ENCODE peak calls at places on chromosomes 13 and 19, in eight cellular contexts. One of them, this sample, is unnamed.

GRCh38 chr19:33558846-33559245 is 37.3 kb upstream of the PEPD start:
- DNase-seq in CD4-positive, CD25-positive, alpha-beta regulatory T cell: no peak
- DNase-seq in GM10248: no peak
- DNase-seq in endothelial cell of umbilical vein: no peak
- DNase-seq in skeletal muscle cell: peak
- DNase-seq in ascending aorta: no peak
- DNase-seq in posterior vena cava: no peak
- DNase-seq in omental fat pad: no peak
- DNase-seq in this sample: no peak

GRCh38 chr13:84609716-84610115 is 727.4 kb upstream of the SLITRK1 start:
- DNase-seq in CD4-positive, CD25-positive, alpha-beta regulatory T cell: no peak
- DNase-seq in GM10248: no peak
- DNase-seq in endothelial cell of umbilical vein: no peak
- DNase-seq in skeletal muscle cell: peak
- DNase-seq in ascending aorta: no peak
- DNase-seq in posterior vena cava: no peak
- DNase-seq in omental fat pad: no peak
- DNase-seq in this sample: peak

GRCh38 chr13:96948127-96948526 is 46.1 kb downstream of the OXGR1 start:
- DNase-seq in CD4-positive, CD25-positive, alpha-beta regulatory T cell: no peak
- DNase-seq in GM10248: no peak
- DNase-seq in endothelial cell of umbilical vein: no peak
- DNase-seq in skeletal muscle cell: no peak
- DNase-seq in ascending aorta: no peak
- DNase-seq in posterior vena cava: no peak
- DNase-seq in omental fat pad: no peak
- DNase-seq in this sample: no peak

GRCh38 chr13:73820688-73821087 is 313.5 kb downstream of the KLF12 start:
- DNase-seq in CD4-positive, CD25-positive, alpha-beta regulatory T cell: no peak
- DNase-seq in GM10248: no peak
- DNase-seq in endothelial cell of umbilical vein: no peak
- DNase-seq in skeletal muscle cell: no peak
- DNase-seq in ascending aorta: no peak
- DNase-seq in posterior vena cava: no peak
- DNase-seq in omental fat pad: no peak
- DNase-seq in this sample: no peak

GRCh38 chr13:99288069-99288468 is 19.1 kb downstream of the GPR183 start:
- DNase-seq in CD4-positive, CD25-positive, alpha-beta regulatory T cell: peak
- DNase-seq in GM10248: peak
- DNase-seq in endothelial cell of umbilical vein: no peak
- DNase-seq in skeletal muscle cell: no peak
- DNase-seq in ascending aorta: no peak
- DNase-seq in posterior vena cava: no peak
- DNase-seq in omental fat pad: no peak
- DNase-seq in this sample: no peak

GRCh38 chr19:40457048-40457447 is 8.5 kb downstream of the BLVRB start:
- DNase-seq in CD4-positive, CD25-positive, alpha-beta regulatory T cell: no peak
- DNase-seq in GM10248: no peak
- DNase-seq in endothelial cell of umbilical vein: no peak
- DNase-seq in skeletal muscle cell: no peak
- DNase-seq in ascending aorta: no peak
- DNase-seq in posterior vena cava: no peak
- DNase-seq in omental fat pad: no peak
- DNase-seq in this sample: no peak

GRCh38 chr13:59409651-59410200 is 754.0 kb downstream of the DIAPH3 start:
- DNase-seq in CD4-positive, CD25-positive, alpha-beta regulatory T cell: no peak
- DNase-seq in GM10248: no peak
- DNase-seq in endothelial cell of umbilical vein: no peak
- DNase-seq in skeletal muscle cell: no peak
- DNase-seq in ascending aorta: no peak
- DNase-seq in posterior vena cava: no peak
- DNase-seq in omental fat pad: no peak
- DNase-seq in this sample: no peak

GRCh38 chr13:31049083-31049482 is 112.6 kb downstream of the HSPH1 start:
- DNase-seq in CD4-positive, CD25-positive, alpha-beta regulatory T cell: no peak
- DNase-seq in GM10248: no peak
- DNase-seq in endothelial cell of umbilical vein: no peak
- DNase-seq in skeletal muscle cell: no peak
- DNase-seq in ascending aorta: peak
- DNase-seq in posterior vena cava: no peak
- DNase-seq in omental fat pad: no peak
- DNase-seq in this sample: no peak

GRCh38 chr19:19059837-19060611 is 3.8 kb upstream of the SLC25A42 start:
- DNase-seq in CD4-positive, CD25-positive, alpha-beta regulatory T cell: no peak
- DNase-seq in GM10248: no peak
- DNase-seq in endothelial cell of umbilical vein: no peak
- DNase-seq in skeletal muscle cell: no peak
- DNase-seq in ascending aorta: no peak
- DNase-seq in posterior vena cava: no peak
- DNase-seq in omental fat pad: no peak
- DNase-seq in this sample: no peak

GRCh38 chr13:43237616-43238015 is 214.2 kb downstream of the DNAJC15 start:
- DNase-seq in CD4-positive, CD25-positive, alpha-beta regulatory T cell: no peak
- DNase-seq in GM10248: no peak
- DNase-seq in endothelial cell of umbilical vein: no peak
- DNase-seq in skeletal muscle cell: no peak
- DNase-seq in ascending aorta: no peak
- DNase-seq in posterior vena cava: no peak
- DNase-seq in omental fat pad: no peak
- DNase-seq in this sample: no peak

GRCh38 chr13:105346141-105346766 is 1189.2 kb downstream of the EFNB2 start:
- DNase-seq in CD4-positive, CD25-positive, alpha-beta regulatory T cell: no peak
- DNase-seq in GM10248: no peak
- DNase-seq in endothelial cell of umbilical vein: peak
- DNase-seq in skeletal muscle cell: peak
- DNase-seq in ascending aorta: no peak
- DNase-seq in posterior vena cava: no peak
- DNase-seq in omental fat pad: no peak
- DNase-seq in this sample: peak

GRCh38 chr13:90443268-90443667 is 904.2 kb upstream of the MIR17HG start:
- DNase-seq in CD4-positive, CD25-positive, alpha-beta regulatory T cell: no peak
- DNase-seq in GM10248: no peak
- DNase-seq in endothelial cell of umbilical vein: no peak
- DNase-seq in skeletal muscle cell: no peak
- DNase-seq in ascending aorta: no peak
- DNase-seq in posterior vena cava: no peak
- DNase-seq in omental fat pad: no peak
- DNase-seq in this sample: no peak

GRCh38 chr19:55152017-55152416 is 3.0 kb upstream of the TNNT1 start:
- DNase-seq in CD4-positive, CD25-positive, alpha-beta regulatory T cell: peak
- DNase-seq in GM10248: no peak
- DNase-seq in endothelial cell of umbilical vein: no peak
- DNase-seq in skeletal muscle cell: no peak
- DNase-seq in ascending aorta: no peak
- DNase-seq in posterior vena cava: no peak
- DNase-seq in omental fat pad: no peak
- DNase-seq in this sample: no peak

GRCh38 chr19:45156231-45156630 is 4.6 kb downstream of the NKPD1 start:
- DNase-seq in CD4-positive, CD25-positive, alpha-beta regulatory T cell: no peak
- DNase-seq in GM10248: no peak
- DNase-seq in endothelial cell of umbilical vein: no peak
- DNase-seq in skeletal muscle cell: no peak
- DNase-seq in ascending aorta: no peak
- DNase-seq in posterior vena cava: no peak
- DNase-seq in omental fat pad: no peak
- DNase-seq in this sample: no peak

GRCh38 chr19:5219551-5220304 is 120.9 kb downstream of the PTPRS start:
- DNase-seq in CD4-positive, CD25-positive, alpha-beta regulatory T cell: no peak
- DNase-seq in GM10248: no peak
- DNase-seq in endothelial cell of umbilical vein: no peak
- DNase-seq in skeletal muscle cell: no peak
- DNase-seq in ascending aorta: no peak
- DNase-seq in posterior vena cava: no peak
- DNase-seq in omental fat pad: no peak
- DNase-seq in this sample: no peak

GRCh38 chr19:13615890-13616289 is 109.6 kb upstream of the CACNA1A start:
- DNase-seq in CD4-positive, CD25-positive, alpha-beta regulatory T cell: no peak
- DNase-seq in GM10248: no peak
- DNase-seq in endothelial cell of umbilical vein: no peak
- DNase-seq in skeletal muscle cell: no peak
- DNase-seq in ascending aorta: no peak
- DNase-seq in posterior vena cava: peak
- DNase-seq in omental fat pad: no peak
- DNase-seq in this sample: no peak

GRCh38 chr19:11136400-11137101 is 19.0 kb downstream of the SPC24 start:
- DNase-seq in CD4-positive, CD25-positive, alpha-beta regulatory T cell: no peak
- DNase-seq in GM10248: peak
- DNase-seq in endothelial cell of umbilical vein: no peak
- DNase-seq in skeletal muscle cell: no peak
- DNase-seq in ascending aorta: no peak
- DNase-seq in posterior vena cava: no peak
- DNase-seq in omental fat pad: no peak
- DNase-seq in this sample: no peak

GRCh38 chr19:18847516-18848463 is 16.0 kb downstream of the UPF1 start:
- DNase-seq in CD4-positive, CD25-positive, alpha-beta regulatory T cell: no peak
- DNase-seq in GM10248: no peak
- DNase-seq in endothelial cell of umbilical vein: no peak
- DNase-seq in skeletal muscle cell: no peak
- DNase-seq in ascending aorta: no peak
- DNase-seq in posterior vena cava: peak
- DNase-seq in omental fat pad: no peak
- DNase-seq in this sample: peak

GRCh38 chr13:48828962-48829405 is 146.7 kb upstream of the FNDC3A start:
- DNase-seq in CD4-positive, CD25-positive, alpha-beta regulatory T cell: no peak
- DNase-seq in GM10248: no peak
- DNase-seq in endothelial cell of umbilical vein: no peak
- DNase-seq in skeletal muscle cell: no peak
- DNase-seq in ascending aorta: no peak
- DNase-seq in posterior vena cava: no peak
- DNase-seq in omental fat pad: no peak
- DNase-seq in this sample: no peak

GRCh38 chr13:43293008-43293407 is 269.6 kb downstream of the DNAJC15 start:
- DNase-seq in CD4-positive, CD25-positive, alpha-beta regulatory T cell: no peak
- DNase-seq in GM10248: no peak
- DNase-seq in endothelial cell of umbilical vein: no peak
- DNase-seq in skeletal muscle cell: no peak
- DNase-seq in ascending aorta: no peak
- DNase-seq in posterior vena cava: no peak
- DNase-seq in omental fat pad: no peak
- DNase-seq in this sample: no peak

GRCh38 chr19:13118424-13119193 is 545 bp downstream of the NACC1 start:
- DNase-seq in CD4-positive, CD25-positive, alpha-beta regulatory T cell: peak
- DNase-seq in GM10248: peak
- DNase-seq in endothelial cell of umbilical vein: no peak
- DNase-seq in skeletal muscle cell: no peak
- DNase-seq in ascending aorta: no peak
- DNase-seq in posterior vena cava: no peak
- DNase-seq in omental fat pad: no peak
- DNase-seq in this sample: no peak

GRCh38 chr13:31046711-31047279 is 114.3 kb downstream of the TEX26 start:
- DNase-seq in CD4-positive, CD25-positive, alpha-beta regulatory T cell: no peak
- DNase-seq in GM10248: no peak
- DNase-seq in endothelial cell of umbilical vein: no peak
- DNase-seq in skeletal muscle cell: peak
- DNase-seq in ascending aorta: peak
- DNase-seq in posterior vena cava: no peak
- DNase-seq in omental fat pad: no peak
- DNase-seq in this sample: peak

GRCh38 chr19:33750587-33751385 is 45.9 kb upstream of the KCTD15 start:
- DNase-seq in CD4-positive, CD25-positive, alpha-beta regulatory T cell: no peak
- DNase-seq in GM10248: no peak
- DNase-seq in endothelial cell of umbilical vein: no peak
- DNase-seq in skeletal muscle cell: no peak
- DNase-seq in ascending aorta: no peak
- DNase-seq in posterior vena cava: no peak
- DNase-seq in omental fat pad: no peak
- DNase-seq in this sample: no peak

GRCh38 chr19:14361824-14362223 is 19.4 kb upstream of the ADGRE5 start:
- DNase-seq in CD4-positive, CD25-positive, alpha-beta regulatory T cell: peak
- DNase-seq in GM10248: peak
- DNase-seq in endothelial cell of umbilical vein: no peak
- DNase-seq in skeletal muscle cell: no peak
- DNase-seq in ascending aorta: no peak
- DNase-seq in posterior vena cava: no peak
- DNase-seq in omental fat pad: no peak
- DNase-seq in this sample: peak

GRCh38 chr13:26037302-26037701 is 14.5 kb downstream of the SHISA2 start:
- DNase-seq in CD4-positive, CD25-positive, alpha-beta regulatory T cell: peak
- DNase-seq in GM10248: no peak
- DNase-seq in endothelial cell of umbilical vein: peak
- DNase-seq in skeletal muscle cell: no peak
- DNase-seq in ascending aorta: no peak
- DNase-seq in posterior vena cava: no peak
- DNase-seq in omental fat pad: no peak
- DNase-seq in this sample: no peak

GRCh38 chr19:13097331-13098258 is 5.1 kb downstream of the LYL1 start:
- DNase-seq in CD4-positive, CD25-positive, alpha-beta regulatory T cell: no peak
- DNase-seq in GM10248: no peak
- DNase-seq in endothelial cell of umbilical vein: peak
- DNase-seq in skeletal muscle cell: no peak
- DNase-seq in ascending aorta: peak
- DNase-seq in posterior vena cava: peak
- DNase-seq in omental fat pad: peak
- DNase-seq in this sample: no peak

GRCh38 chr19:8113017-8113416 is 36.4 kb downstream of the FBN3 start:
- DNase-seq in CD4-positive, CD25-positive, alpha-beta regulatory T cell: no peak
- DNase-seq in GM10248: no peak
- DNase-seq in endothelial cell of umbilical vein: no peak
- DNase-seq in skeletal muscle cell: no peak
- DNase-seq in ascending aorta: no peak
- DNase-seq in posterior vena cava: peak
- DNase-seq in omental fat pad: no peak
- DNase-seq in this sample: no peak

GRCh38 chr19:42158926-42159325 is 26.7 kb upstream of the POU2F2 start:
- DNase-seq in CD4-positive, CD25-positive, alpha-beta regulatory T cell: no peak
- DNase-seq in GM10248: no peak
- DNase-seq in endothelial cell of umbilical vein: no peak
- DNase-seq in skeletal muscle cell: no peak
- DNase-seq in ascending aorta: no peak
- DNase-seq in posterior vena cava: no peak
- DNase-seq in omental fat pad: no peak
- DNase-seq in this sample: peak

GRCh38 chr13:37648604-37649003 is 50.0 kb upstream of the POSTN start:
- DNase-seq in CD4-positive, CD25-positive, alpha-beta regulatory T cell: no peak
- DNase-seq in GM10248: no peak
- DNase-seq in endothelial cell of umbilical vein: no peak
- DNase-seq in skeletal muscle cell: peak
- DNase-seq in ascending aorta: no peak
- DNase-seq in posterior vena cava: no peak
- DNase-seq in omental fat pad: no peak
- DNase-seq in this sample: peak

GRCh38 chr13:98842858-98843481 is 90.5 kb upstream of the SLC15A1 start:
- DNase-seq in CD4-positive, CD25-positive, alpha-beta regulatory T cell: peak
- DNase-seq in GM10248: peak
- DNase-seq in endothelial cell of umbilical vein: peak
- DNase-seq in skeletal muscle cell: no peak
- DNase-seq in ascending aorta: no peak
- DNase-seq in posterior vena cava: no peak
- DNase-seq in omental fat pad: no peak
- DNase-seq in this sample: peak

GRCh38 chr19:42683917-42684513 is 56.3 kb downstream of the PSG3 start:
- DNase-seq in CD4-positive, CD25-positive, alpha-beta regulatory T cell: peak
- DNase-seq in GM10248: peak
- DNase-seq in endothelial cell of umbilical vein: no peak
- DNase-seq in skeletal muscle cell: no peak
- DNase-seq in ascending aorta: no peak
- DNase-seq in posterior vena cava: no peak
- DNase-seq in omental fat pad: no peak
- DNase-seq in this sample: peak

GRCh38 chr13:98823442-98823841 is 71.0 kb upstream of the SLC15A1 start:
- DNase-seq in CD4-positive, CD25-positive, alpha-beta regulatory T cell: no peak
- DNase-seq in GM10248: no peak
- DNase-seq in endothelial cell of umbilical vein: no peak
- DNase-seq in skeletal muscle cell: no peak
- DNase-seq in ascending aorta: no peak
- DNase-seq in posterior vena cava: no peak
- DNase-seq in omental fat pad: no peak
- DNase-seq in this sample: no peak

GRCh38 chr19:10718205-10719196 is 622 bp downstream of the DNM2 start:
- DNase-seq in CD4-positive, CD25-positive, alpha-beta regulatory T cell: peak
- DNase-seq in GM10248: peak
- DNase-seq in endothelial cell of umbilical vein: peak
- DNase-seq in skeletal muscle cell: no peak
- DNase-seq in ascending aorta: no peak
- DNase-seq in posterior vena cava: peak
- DNase-seq in omental fat pad: no peak
- DNase-seq in this sample: peak

GRCh38 chr19:57058871-57059270 is 60.9 kb upstream of the USP29 start:
- DNase-seq in CD4-positive, CD25-positive, alpha-beta regulatory T cell: no peak
- DNase-seq in GM10248: no peak
- DNase-seq in endothelial cell of umbilical vein: no peak
- DNase-seq in skeletal muscle cell: no peak
- DNase-seq in ascending aorta: no peak
- DNase-seq in posterior vena cava: no peak
- DNase-seq in omental fat pad: no peak
- DNase-seq in this sample: no peak

This sample was measured in fibroblast of the aortic adventitia.